ENCODE peak calls at places on chromosomes 3 and 15, in seven cellular contexts. U, E, W, Z, J, B and L are unnamed samples.

GRCh38 chr15:71011503-71012155 is 103.6 kb upstream of the THSD4 start:
- DNase-seq in U (peak), E (peak), W (no peak), Z (peak), J (no peak), B (no peak), L (no peak)

GRCh38 chr15:48644498-48644826 is 1.0 kb downstream of the FBN1 start:
- DNase-seq in U (peak), E (no peak), W (peak), Z (no peak), J (no peak), B (no peak), L (no peak)

GRCh38 chr15:78242128-78242527 is 7.8 kb upstream of the ACSBG1 start:
- DNase-seq in U (peak), E (no peak), W (peak), Z (peak), J (no peak), B (no peak), L (peak)

GRCh38 chr3:33074217-33075067 is 22.5 kb downstream of the GLB1 start:
- DNase-seq in U (peak), E (peak), W (peak), Z (peak), J (peak), B (no peak), L (no peak)

GRCh38 chr3:114756506-114757279 is 390.4 kb downstream of the ZBTB20 start:
- DNase-seq in U (peak), E (no peak), W (no peak), Z (no peak), J (no peak), B (no peak), L (no peak)

GRCh38 chr3:174439621-174440349 is 419.3 kb upstream of the NAALADL2 start:
- DNase-seq in U (peak), E (peak), W (no peak), Z (peak), J (no peak), B (peak), L (peak)

GRCh38 chr3:1955750-1956149 is 142.9 kb upstream of the CNTN4 start:
- DNase-seq in U (no peak), E (no peak), W (no peak), Z (no peak), J (no peak), B (no peak), L (no peak)

GRCh38 chr3:124903896-124904879 is 17.0 kb upstream of the ITGB5 start:
- DNase-seq in U (no peak), E (no peak), W (no peak), Z (no peak), J (no peak), B (no peak), L (no peak)

GRCh38 chr3:143240921-143241320 is 121.3 kb downstream of the CHST2 start:
- DNase-seq in U (no peak), E (no peak), W (no peak), Z (no peak), J (no peak), B (no peak), L (no peak)

GRCh38 chr15:41417812-41418211 is 917 bp downstream of the RTF1 start:
- DNase-seq in U (peak), E (no peak), W (no peak), Z (no peak), J (no peak), B (no peak), L (no peak)

GRCh38 chr3:45554001-45554691 is 40.4 kb upstream of the LIMD1 start:
- DNase-seq in U (peak), E (peak), W (no peak), Z (no peak), J (no peak), B (no peak), L (no peak)

GRCh38 chr3:179562467-179563297 is at the start of gene ACTL6A:
- DNase-seq in U (peak), E (peak), W (peak), Z (peak), J (peak), B (peak), L (peak)